ENCODE peak calls at places on chromosomes 7 and 10, in six cellular contexts. T, C, B, P, I and D are unnamed samples. For H3K9me3, the result is how much of the 10 kb centered on the place peaks cover.

GRCh38 chr7:98643232-98643985 is 26.3 kb downstream of the NPTX2 start:
- DNase-seq in B (no peak), C (no peak), I (no peak), T (no peak), P (no peak), D (no peak)

GRCh38 chr10:99598781-99599481 is 21.3 kb downstream of the SLC25A28 start:
- DNase-seq in C (peak), T (no peak), B (no peak), I (no peak), P (no peak), D (peak)

GRCh38 chr10:58157076-58157766 is 110.5 kb downstream of the IPMK start:
- DNase-seq in I (no peak), P (no peak), T (no peak), B (no peak), C (peak), D (peak)

GRCh38 chr10:33381897-33382578 is 47.6 kb upstream of the NRP1 start:
- DNase-seq in I (no peak), C (no peak), T (peak), P (no peak), B (peak), D (peak)

GRCh38 chr10:6070647-6071046 is 8.5 kb upstream of the IL2RA start:
- DNase-seq in B (no peak), P (no peak), T (no peak), I (no peak), C (no peak), D (peak)

GRCh38 chr10:132724436-132724835 is 61.5 kb downstream of the NKX6-2 start:
- DNase-seq in I (no peak), B (no peak), P (no peak), T (no peak), C (no peak), D (peak)

GRCh38 chr10:63657812-63658211 is 136.6 kb downstream of the REEP3 start:
- DNase-seq in P (no peak), T (no peak), I (no peak), B (no peak), C (no peak), D (no peak)

GRCh38 chr7:74542558-74543117 is 88.9 kb downstream of the GTF2IRD1 start:
- DNase-seq in P (no peak), C (no peak), T (no peak), B (no peak), I (no peak), D (no peak)

GRCh38 chr7:101245147-101245668 is 327 bp upstream of the FIS1 start:
- DNase-seq in T (no peak), P (no peak), I (no peak), B (no peak), C (no peak), D (no peak)

DNA sequence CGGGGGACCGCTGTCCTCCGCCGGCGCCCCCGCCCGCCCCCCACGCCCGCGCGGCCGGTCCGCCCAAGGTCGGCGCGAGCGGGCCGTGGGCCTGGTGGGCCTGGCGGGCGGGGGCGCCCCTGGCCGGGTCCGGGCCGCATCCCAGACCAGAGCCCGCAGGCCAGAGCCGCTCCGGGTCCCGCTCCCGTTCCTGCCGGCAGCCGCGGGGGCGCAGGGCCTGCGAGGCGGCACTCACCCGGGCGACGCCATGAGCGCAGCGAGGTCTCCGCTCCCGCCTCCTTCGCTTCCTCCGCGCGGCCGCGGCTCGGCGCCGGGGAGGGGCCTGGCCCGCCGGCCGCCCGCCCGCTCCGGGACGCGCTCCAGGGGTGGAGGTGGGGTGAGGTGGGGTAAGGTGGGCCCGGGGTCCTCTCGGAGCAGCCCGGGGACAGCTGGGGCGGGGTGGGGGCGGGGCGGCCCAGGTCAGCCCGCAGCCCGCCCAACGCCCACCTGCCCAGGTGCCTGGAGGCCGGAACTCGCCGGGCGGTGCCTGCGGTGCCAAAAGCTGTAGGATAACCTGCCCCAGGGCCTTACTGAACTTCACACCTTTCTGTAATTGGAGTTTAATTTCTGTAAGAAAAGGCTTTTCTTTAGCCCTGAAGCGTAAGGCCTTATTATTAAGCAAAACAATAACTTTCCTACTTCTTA is at the start of gene URGCP:
- DNase-seq in B (peak), P (no peak), T (peak), I (peak), C (peak), D (peak)
- TF ChIP-seq EZH2 in B (peak), P (no peak), T (no peak), I (no peak), C (no peak), D (no peak)

DNA sequence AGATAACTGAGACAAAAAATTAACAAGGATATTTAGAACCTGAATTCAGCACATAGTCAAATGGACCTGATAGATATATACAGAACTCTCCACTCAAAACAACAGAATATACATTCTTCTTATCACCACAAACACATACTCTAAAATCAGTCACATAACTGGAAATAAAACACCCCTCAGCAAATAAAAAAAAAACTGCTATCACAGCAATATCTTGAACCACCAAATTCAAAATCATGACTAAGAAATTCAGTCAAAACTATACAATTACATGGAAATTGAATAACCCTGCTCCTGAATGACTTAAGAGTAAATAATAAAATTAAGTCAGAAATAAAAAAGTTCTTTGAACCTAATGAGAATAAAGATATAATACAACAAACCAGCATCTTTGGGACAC is 30.0 kb upstream of the ZNF722 start:
- DNase-seq in C (no peak), T (no peak), I (no peak), B (no peak), P (no peak), D (no peak)
- H3K9me3 ChIP-seq in C (under half), T (under half), I (under half), B (under half), P (under half), D (under half)

GRCh38 chr10:11017575-11018425 is at the start of gene CELF2:
- DNase-seq in C (no peak), B (peak), P (no peak), I (peak), T (peak), D (peak)
- TF ChIP-seq EZH2phosphoT487 in C (no peak), B (no peak), P (no peak), I (no peak), T (no peak), D (no peak)

GRCh38 chr10:69575164-69575722 is 2.0 kb upstream of the NEUROG3 start:
- DNase-seq in T (no peak), I (no peak), C (no peak), B (no peak), P (no peak), D (no peak)

GRCh38 chr10:69573056-69573806 is at the start of gene NEUROG3:
- DNase-seq in P (no peak), B (peak), T (no peak), C (no peak), I (peak), D (no peak)

GRCh38 chr10:69576334-69577011 is 3.3 kb upstream of the NEUROG3 start:
- DNase-seq in T (no peak), C (no peak), B (peak), I (no peak), P (no peak), D (peak)

GRCh38 chr10:69572159-69573055 is 815 bp downstream of the NEUROG3 start:
- DNase-seq in C (no peak), T (no peak), I (no peak), P (no peak), B (peak), D (peak)

GRCh38 chr10:69574571-69574978 is 1.4 kb upstream of the NEUROG3 start:
- DNase-seq in P (no peak), I (no peak), T (no peak), C (no peak), B (peak), D (no peak)
- TF ChIP-seq EZH2 in P (no peak), I (no peak), T (no peak), C (no peak), B (no peak), D (no peak)

GRCh38 chr7:158416283-158416933 is 171.2 kb downstream of the PTPRN2 start:
- DNase-seq in B (no peak), C (no peak), P (no peak), T (no peak), I (no peak), D (no peak)

GRCh38 chr7:158422551-158423189 is 165.0 kb downstream of the PTPRN2 start:
- DNase-seq in I (no peak), T (no peak), C (no peak), B (no peak), P (no peak), D (no peak)

GRCh38 chr7:158420591-158421340 is 166.9 kb downstream of the PTPRN2 start:
- DNase-seq in T (no peak), P (no peak), C (no peak), B (no peak), I (no peak), D (no peak)

GRCh38 chr7:158421394-158421793 is 166.2 kb downstream of the PTPRN2 start:
- DNase-seq in C (no peak), I (no peak), B (no peak), P (no peak), T (no peak), D (no peak)

DNA sequence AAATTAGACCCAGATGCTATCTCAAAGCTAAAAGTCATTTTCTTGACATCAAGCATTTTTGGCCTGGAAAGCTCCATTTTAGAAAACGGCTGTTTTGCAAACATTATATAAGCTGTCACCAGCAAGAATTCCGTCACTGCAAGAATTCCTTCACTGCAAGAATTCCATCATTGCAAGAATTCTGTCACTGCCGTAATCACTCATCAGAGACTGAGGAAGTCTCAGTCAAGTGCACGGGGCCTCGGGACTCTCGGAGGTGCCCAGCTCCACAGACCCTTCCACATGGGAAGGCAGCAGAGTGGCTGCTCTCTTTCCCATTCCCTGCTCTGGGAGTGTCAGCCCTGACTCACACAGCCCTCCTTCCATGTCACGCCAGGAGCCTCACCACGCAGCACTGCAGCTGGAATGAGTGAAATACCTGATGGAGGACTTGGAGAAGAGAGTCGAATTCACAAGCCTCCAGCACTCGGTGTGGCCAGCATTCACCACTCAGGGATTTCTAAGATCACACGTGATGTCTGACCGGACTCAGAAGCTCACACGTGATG is 168.3 kb downstream of the PTPRN2 start:
- DNase-seq in C (no peak), P (no peak), I (no peak), B (no peak), T (no peak), D (no peak)
- H3K9me3 ChIP-seq in C (under half), P (under half), I (under half), B (under half), T (under half), D (under half)

GRCh38 chr10:8133146-8133545 is 78.7 kb downstream of the GATA3 start:
- DNase-seq in I (peak), C (no peak), P (no peak), B (no peak), T (no peak), D (no peak)
- TF ChIP-seq EZH2phosphoT487 in I (no peak), C (no peak), P (no peak), B (no peak), T (no peak), D (no peak)

DNA sequence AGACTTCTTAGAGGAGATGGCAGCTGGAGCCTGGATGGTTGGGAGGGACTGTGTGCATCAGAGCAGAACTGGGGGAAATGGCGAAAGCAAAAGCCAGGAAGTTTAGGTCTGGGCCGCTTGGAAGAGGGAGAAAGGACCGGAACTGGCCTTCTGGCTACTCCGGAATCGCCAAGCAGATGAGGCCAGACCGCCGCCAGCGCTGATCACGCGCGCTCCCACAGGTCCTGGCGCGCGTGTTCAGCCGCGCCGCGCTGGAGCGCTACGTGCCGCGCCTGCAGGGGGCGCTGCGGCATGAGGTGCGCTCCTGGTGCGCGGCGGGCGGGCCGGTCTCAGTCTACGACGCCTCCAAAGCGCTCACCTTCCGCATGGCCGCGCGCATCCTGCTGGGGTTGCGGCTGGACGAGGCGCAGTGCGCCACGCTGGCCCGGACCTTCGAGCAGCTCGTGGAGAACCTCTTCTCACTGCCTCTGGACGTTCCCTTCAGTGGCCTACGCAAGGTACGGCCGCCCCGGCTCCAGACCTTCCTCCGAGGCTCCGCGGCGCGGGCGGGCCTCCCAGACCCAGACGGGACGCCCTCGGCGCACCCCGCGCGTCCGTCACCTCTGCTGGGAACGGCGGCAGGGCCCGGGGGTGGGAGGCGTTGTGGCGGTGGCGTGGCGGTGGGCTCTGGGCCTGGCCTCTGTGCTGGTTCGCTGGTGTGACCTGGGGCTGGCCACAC is 2.1 kb downstream of the CYP26C1 start:
- DNase-seq in B (peak), I (peak), T (peak), C (no peak), P (no peak), D (peak)
- TF ChIP-seq EZH2 in B (peak), I (no peak), T (no peak), C (no peak), P (no peak), D (no peak)

DNA sequence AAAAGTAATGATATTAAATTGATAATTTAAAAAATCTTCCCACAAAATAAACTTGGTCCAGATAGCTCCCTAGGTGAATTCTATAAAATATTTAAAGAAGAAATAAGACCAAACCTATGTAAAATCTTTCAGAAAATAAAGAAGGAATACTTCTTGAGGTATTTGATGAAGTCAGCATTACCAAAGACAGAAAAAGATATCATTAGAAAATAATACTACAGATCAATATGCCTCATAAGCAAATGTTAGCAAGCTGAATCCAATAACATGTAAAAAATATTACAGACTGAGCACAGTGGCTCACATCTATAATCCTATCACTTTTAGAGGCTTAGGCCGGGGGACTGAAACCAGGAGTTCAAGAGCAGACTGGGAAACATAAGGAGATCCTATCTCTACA is 30.0 kb downstream of the TMEM26 start:
- DNase-seq in T (no peak), P (no peak), I (no peak), B (no peak), C (no peak), D (no peak)
- H3K9me3 ChIP-seq in T (under half), P (under half), I (under half), B (under half), C (under half), D (under half)

GRCh38 chr7:64946772-64947171 is 43.7 kb downstream of the ZNF273 start:
- DNase-seq in I (no peak), T (peak), B (peak), P (no peak), C (peak), D (peak)
- TF ChIP-seq EZH2phosphoT487 in I (no peak), T (no peak), B (no peak), P (no peak), C (no peak), D (no peak)